ENCODE peak calls at places on chromosomes 11 and 22, in ten cellular contexts. K is stimulated activated CD4-positive, alpha-beta T cell treated with anti-CD3 and anti-CD28 coated beads, Interleukin-1b, Interleukin-23, amount 100 ng/mL, for 1 hour; Y is retinal pigment epithelial cell; W is activated T-helper 1 cell treated with anti-CD3 and anti-CD28 coated beads, Interleukin-2, amount 50 U/mL, for 16 hours; F is cardiac septum; N is activated effector memory CD4-positive, alpha-beta T cell treated with anti-CD3 and anti-CD28 coated beads, Interleukin-2, amount 50 U/mL, for 16 hours; I is H54; S is type B pancreatic cell; Q is bronchial epithelial cell; V is fibroblast of pulmonary artery. O is an unnamed sample.

GRCh38 chr11:2517016-2517385 is 72.2 kb downstream of the KCNQ1 start:
- DNase-seq in Q (no peak), I (no peak), F (peak), W (peak), Y (no peak), K (no peak), V (no peak), N (peak), S (no peak), O (no peak)

GRCh38 chr11:84673753-84674152 is 953.4 kb downstream of the DLG2 start:
- DNase-seq in Y (peak), I (no peak), F (no peak), W (no peak), K (no peak), N (no peak), Q (peak), S (no peak), V (no peak), O (peak)

GRCh38 chr11:16964501-16964900 is 49.7 kb downstream of the PLEKHA7 start:
- DNase-seq in V (no peak), N (no peak), W (no peak), Q (no peak), F (no peak), Y (no peak), S (no peak), I (no peak), K (no peak), O (no peak)

GRCh38 chr22:42673898-42674390 is 24.8 kb upstream of the CYB5R3 start:
- DNase-seq in N (no peak), V (peak), F (no peak), S (no peak), K (no peak), W (no peak), Y (no peak), Q (no peak), I (no peak), O (no peak)

GRCh38 chr11:131279685-131280084 is 90.7 kb upstream of the NTM start:
- DNase-seq in K (no peak), Q (peak), N (no peak), V (no peak), F (no peak), W (no peak), I (no peak), S (no peak), Y (no peak), O (no peak)

GRCh38 chr11:134634897-134635831 is 223.1 kb upstream of the B3GAT1 start:
- DNase-seq in Y (no peak), Q (no peak), F (peak), S (peak), V (no peak), N (peak), K (no peak), I (no peak), W (no peak), O (no peak)

GRCh38 chr11:62654297-62654696 is 1.2 kb upstream of the INTS5 start:
- DNase-seq in N (no peak), S (no peak), Q (no peak), V (no peak), Y (no peak), W (no peak), F (no peak), I (no peak), K (no peak), O (no peak)

GRCh38 chr11:60950933-60951610 is 904 bp downstream of the SLC15A3 start:
- DNase-seq in I (no peak), S (no peak), N (peak), Q (no peak), Y (no peak), F (no peak), W (no peak), K (no peak), V (no peak), O (no peak)

GRCh38 chr11:12329169-12329568 is 48.2 kb upstream of the PARVA start:
- DNase-seq in K (no peak), W (no peak), Y (no peak), N (no peak), F (no peak), I (no peak), Q (no peak), V (no peak), S (no peak), O (no peak)

GRCh38 chr11:33039274-33040126 is at the start of gene TCP11L1:
- DNase-seq in N (peak), K (peak), Q (peak), V (peak), F (peak), I (peak), Y (peak), S (peak), W (peak), O (peak)

GRCh38 chr22:48744283-48744641 is 1083.4 kb downstream of the BRD1 start:
- DNase-seq in K (no peak), Y (no peak), F (peak), W (no peak), I (no peak), N (no peak), V (no peak), S (peak), Q (no peak), O (no peak)

GRCh38 chr11:104075091-104075490 is 38.7 kb downstream of the DDI1 start:
- DNase-seq in V (no peak), K (no peak), I (no peak), W (no peak), S (no peak), N (no peak), F (no peak), Q (no peak), Y (no peak), O (no peak)

GRCh38 chr22:25661067-25661466 is 80.9 kb upstream of the MYO18B start:
- DNase-seq in W (no peak), F (no peak), K (no peak), I (no peak), N (no peak), Q (no peak), S (no peak), Y (no peak), V (peak), O (no peak)

GRCh38 chr22:43343262-43343988 is at the start of gene SCUBE1:
- DNase-seq in F (peak), S (peak), Y (no peak), I (no peak), W (no peak), K (peak), Q (peak), N (peak), V (peak), O (peak)

GRCh38 chr11:72669527-72669926 is 4.7 kb downstream of the PDE2A start:
- DNase-seq in V (no peak), Y (no peak), K (no peak), I (no peak), W (no peak), N (no peak), F (no peak), S (no peak), Q (no peak), O (no peak)

GRCh38 chr22:20056696-20057386 is 23.2 kb upstream of the DGCR8 start:
- DNase-seq in I (no peak), W (no peak), V (no peak), N (no peak), Y (no peak), S (no peak), K (no peak), F (no peak), Q (no peak), O (no peak)

GRCh38 chr11:11349870-11350325 is 3.2 kb downstream of the CSNK2A3 start:
- DNase-seq in N (no peak), Y (peak), V (peak), F (no peak), Q (no peak), I (peak), K (no peak), S (no peak), W (no peak), O (no peak)

GRCh38 chr11:86108146-86108545 is 39.3 kb upstream of the PICALM start:
- DNase-seq in F (no peak), S (no peak), N (no peak), K (no peak), I (no peak), Y (no peak), V (no peak), Q (no peak), W (no peak), O (no peak)

GRCh38 chr11:17987826-17988225 is 25.0 kb downstream of the SERGEF start:
- DNase-seq in V (no peak), W (no peak), N (no peak), F (no peak), Y (no peak), S (no peak), K (no peak), I (no peak), Q (no peak), O (no peak)

GRCh38 chr11:108115495-108116140 is 5.7 kb upstream of the ACAT1 start:
- DNase-seq in Q (peak), S (no peak), K (no peak), W (no peak), N (no peak), V (peak), Y (peak), I (peak), F (peak), O (peak)